ENCODE peak calls at places on chromosomes 4 and X, in ten cellular contexts. T is uterus, W is esophagus muscularis mucosa, E is gastrocnemius medialis, M is right lobe of liver, U is IMR-90, Z is HepG2, Y is Peyer's patch, F is endothelial cell of umbilical vein, L is testis. N is an unnamed sample.

GRCh38 chr4:2339458-2340271 is 77.8 kb upstream of the MXD4 start:
- DNase-seq in T (no peak), W (no peak), E (no peak), M (no peak), U (no peak), Z (no peak), Y (peak; percentile 38), F (no peak), L (peak; percentile 4), N (peak; percentile 78)

GRCh38 chr4:119825696-119826095 is 197.1 kb upstream of the PDE5A start:
- DNase-seq in T (no peak), W (no peak), E (no peak), M (no peak), U (peak; percentile 16), Z (no peak), Y (no peak), F (no peak), L (no peak), N (no peak)

GRCh38 chrX:23465985-23466384 is 131.3 kb downstream of the PTCHD1 start:
- DNase-seq in T (no peak), W (no peak), E (no peak), M (no peak), U (no peak), Z (no peak), Y (no peak), F (no peak), L (no peak), N (no peak)

GRCh38 chrX:154485150-154486051 is 1.0 kb downstream of the UBL4A start:
- DNase-seq in T (no peak), W (no peak), E (peak; percentile 60), M (peak; percentile 16), U (no peak), Z (no peak), Y (no peak), F (no peak), L (no peak), N (no peak)

GRCh38 chr4:79597266-79597665 is 189.2 kb upstream of the GK2 start:
- DNase-seq in T (no peak), W (no peak), E (no peak), M (no peak), U (peak; percentile 31), Z (no peak), Y (no peak), F (no peak), L (no peak), N (no peak)

GRCh38 chr4:182531555-182532162 is 288.5 kb downstream of the TENM3 start:
- DNase-seq in T (no peak), W (no peak), E (no peak), M (no peak), U (peak; percentile 65), Z (no peak), Y (no peak), F (no peak), L (no peak), N (no peak)

GRCh38 chr4:89245459-89245858 is 62.1 kb downstream of the GPRIN3 start:
- DNase-seq in T (no peak), W (no peak), E (no peak), M (no peak), U (no peak), Z (peak; percentile 1), Y (no peak), F (no peak), L (no peak), N (no peak)

GRCh38 chrX:35809816-35810215 is 11.7 kb downstream of the MAGEB16 start:
- DNase-seq in T (no peak), W (no peak), E (no peak), M (no peak), U (no peak), Z (no peak), Y (no peak), F (no peak), L (no peak), N (no peak)

GRCh38 chr4:63085091-63085490 is 1324.2 kb downstream of the TECRL start:
- DNase-seq in T (no peak), W (no peak), E (no peak), M (no peak), U (no peak), Z (no peak), Y (no peak), F (no peak), L (no peak), N (no peak)

GRCh38 chrX:69165116-69165651 is at the start of gene PJA1:
- DNase-seq in T (peak; percentile 77), W (no peak), E (peak; percentile 47), M (peak; percentile 77), U (peak; percentile 57), Z (peak; percentile 31), Y (peak; percentile 62), F (peak; percentile 66), L (peak; percentile 81), N (peak; percentile 43)
- TF ChIP-seq POLR2A in T (peak; percentile 69), W (peak; percentile 29), E (peak; percentile 46), M (peak; percentile 60), U (peak; percentile 49), Z (peak; percentile 56), Y (no peak), F (no peak), L (no peak), N (no peak)

GRCh38 chr4:8198906-8199593 is at the start of gene SH3TC1:
- DNase-seq in T (peak; percentile 68), W (peak; percentile 93), E (peak; percentile 69), M (peak; percentile 97), U (peak; percentile 86), Z (peak; percentile 86), Y (peak; percentile 92), F (peak; percentile 94), L (peak; percentile 83), N (peak; percentile 81)

GRCh38 chr4:8199594-8200301 is 658 bp downstream of the SH3TC1 start:
- DNase-seq in T (no peak), W (no peak), E (no peak), M (peak; percentile 55), U (no peak), Z (no peak), Y (no peak), F (peak; percentile 34), L (no peak), N (no peak)

GRCh38 chr4:8201341-8201781 is 2.3 kb downstream of the SH3TC1 start:
- DNase-seq in T (no peak), W (no peak), E (no peak), M (peak; percentile 33), U (no peak), Z (no peak), Y (no peak), F (peak; percentile 52), L (peak; percentile 34), N (no peak)

GRCh38 chr4:8202108-8202507 is 3.0 kb downstream of the SH3TC1 start:
- DNase-seq in T (no peak), W (no peak), E (no peak), M (peak; percentile 37), U (no peak), Z (no peak), Y (no peak), F (no peak), L (no peak), N (no peak)

DNA sequence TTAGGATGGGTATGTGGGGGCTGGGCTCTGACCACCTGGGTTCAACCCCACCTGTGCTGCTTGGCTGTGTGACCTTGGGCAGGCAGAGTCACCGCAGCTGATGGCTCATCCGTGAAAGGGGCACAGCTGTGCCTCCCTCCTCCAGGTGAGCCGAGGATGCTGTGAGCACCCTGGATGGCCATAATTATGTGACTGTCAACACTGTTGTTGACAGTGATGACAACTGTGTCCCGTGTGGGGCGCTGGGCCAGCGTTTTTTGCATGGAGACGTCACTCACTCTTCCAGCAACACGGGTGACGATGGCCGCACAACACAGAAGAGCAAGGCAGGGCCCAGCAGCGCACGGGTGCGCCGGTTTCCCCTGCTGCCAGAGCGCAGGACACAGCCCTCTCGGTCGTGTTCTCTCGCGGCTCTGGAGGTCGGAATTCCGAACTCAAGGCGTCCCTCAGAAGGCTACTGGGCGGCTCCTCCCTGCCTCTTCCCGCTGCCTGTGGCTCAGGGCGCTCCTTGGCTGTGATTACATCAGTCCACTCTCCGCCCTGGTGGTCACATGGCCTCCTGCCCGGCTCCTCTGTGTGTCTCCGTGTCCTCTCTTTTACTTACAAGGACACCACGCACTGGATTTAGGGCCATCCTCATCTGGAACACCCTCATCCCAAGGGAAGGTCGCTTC is 1.3 kb downstream of the SH3TC1 start:
- DNase-seq in T (no peak), W (peak; percentile 93), E (peak; percentile 63), M (peak; percentile 59), U (peak; percentile 31), Z (no peak), Y (no peak), F (peak; percentile 62), L (peak; percentile 75), N (peak; percentile 92)
- TF ChIP-seq POLR2A in T (peak; percentile 22), W (no peak), E (peak; percentile 31), M (peak; percentile 63), U (no peak), Z (no peak), Y (no peak), F (peak; percentile 81), L (no peak), N (no peak)

DNA sequence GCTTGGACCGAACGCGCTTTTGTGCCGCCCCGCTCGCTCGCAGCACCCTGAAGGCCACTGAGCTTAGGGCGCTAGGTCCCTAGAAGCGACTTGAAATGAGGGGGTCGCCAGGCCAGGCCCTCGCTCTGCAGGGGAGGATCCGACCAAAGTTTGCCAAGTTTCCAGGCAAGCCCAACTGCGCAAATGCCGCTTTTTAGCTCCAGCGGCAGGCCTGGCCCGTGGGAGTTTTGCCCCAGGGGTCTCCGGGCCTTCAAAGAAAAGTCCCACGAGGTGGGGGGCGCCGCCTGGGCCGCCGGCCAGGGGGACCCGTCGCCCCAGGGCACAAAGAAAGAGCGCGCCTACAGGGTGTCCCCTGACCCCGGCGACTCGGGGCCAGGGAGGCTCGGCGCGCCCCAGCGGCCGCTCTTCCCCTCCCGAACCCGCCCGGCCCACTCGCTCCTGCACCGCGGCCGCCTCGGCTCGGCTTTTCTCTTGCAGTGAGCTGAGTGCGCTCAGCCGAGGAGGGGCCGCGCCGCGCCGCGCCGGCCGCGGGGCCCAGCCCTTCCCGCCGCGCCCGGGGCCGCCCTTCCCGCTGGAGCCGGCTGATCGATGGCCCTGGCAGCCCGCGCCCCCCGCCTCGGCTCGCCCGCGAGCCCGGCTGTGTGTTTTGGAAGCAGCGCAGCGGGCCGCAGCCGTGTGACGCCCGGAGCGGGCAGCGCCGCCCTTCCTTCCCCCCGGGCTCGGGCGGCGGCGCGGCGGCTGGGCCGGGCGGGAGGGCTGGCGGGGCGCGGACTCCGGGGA is 788 bp upstream of the KLF3 start:
- DNase-seq in T (no peak), W (peak; percentile 95), E (peak; percentile 31), M (peak; percentile 38), U (no peak), Z (no peak), Y (no peak), F (peak; percentile 75), L (peak; percentile 37), N (peak; percentile 44)
- TF ChIP-seq POLR2A in T (peak; percentile 76), W (no peak), E (peak; percentile 42), M (peak; percentile 86), U (no peak), Z (no peak), Y (peak; percentile 29), F (peak; percentile 42), L (no peak), N (no peak)

GRCh38 chr4:104642521-104642920 is 147.8 kb upstream of the CXXC4 start:
- DNase-seq in T (no peak), W (no peak), E (no peak), M (no peak), U (no peak), Z (no peak), Y (no peak), F (no peak), L (no peak), N (no peak)

GRCh38 chr4:104643805-104644204 is 149.1 kb upstream of the CXXC4 start:
- DNase-seq in T (no peak), W (no peak), E (no peak), M (no peak), U (no peak), Z (no peak), Y (no peak), F (no peak), L (no peak), N (no peak)

GRCh38 chr4:104641427-104641826 is 146.7 kb upstream of the CXXC4 start:
- DNase-seq in T (no peak), W (no peak), E (no peak), M (no peak), U (no peak), Z (no peak), Y (no peak), F (no peak), L (no peak), N (no peak)
- TF ChIP-seq POLR2A in T (no peak), W (no peak), E (no peak), M (no peak), U (no peak), Z (no peak), Y (no peak), F (no peak), L (no peak), N (no peak)

N was measured in lower leg skin.